ENCODE peak calls at places on chromosomes 6 and 20, in eight cellular contexts. C is fibroblast of the aortic adventitia, U is caudate nucleus, V is AG20443, W is left ventricle myocardium inferior, X is adipocyte, K is amniotic stem cell, F is neuronal stem cell. M is an unnamed sample.

GRCh38 chr20:3330046-3330741 is 77.3 kb downstream of the DNAAF9 start:
- DNase-seq in C (peak), U (no peak), V (peak), W (no peak), X (peak), K (no peak), F (no peak), M (no peak)

GRCh38 chr6:36914227-36914794 is 28.6 kb downstream of the C6orf89 start:
- DNase-seq in C (peak), U (no peak), V (no peak), W (no peak), X (peak), K (no peak), F (no peak), M (no peak)

GRCh38 chr6:127026247-127026646 is 92.2 kb upstream of the RSPO3 start:
- DNase-seq in C (no peak), U (no peak), V (no peak), W (no peak), X (no peak), K (no peak), F (no peak), M (no peak)

GRCh38 chr6:27168108-27168507 is 79.4 kb upstream of the PRSS16 start:
- DNase-seq in C (peak), U (no peak), V (no peak), W (no peak), X (peak), K (no peak), F (no peak), M (no peak)

GRCh38 chr6:145276746-145277145 is 458.6 kb downstream of the EPM2A start:
- DNase-seq in C (no peak), U (no peak), V (peak), W (no peak), X (no peak), K (no peak), F (peak), M (no peak)

GRCh38 chr6:29376003-29376402 is 912 bp upstream of the OR12D3 start:
- DNase-seq in C (no peak), U (no peak), V (no peak), W (no peak), X (peak), K (no peak), F (no peak), M (no peak)

GRCh38 chr6:5076931-5077330 is 8.2 kb upstream of the PPP1R3G start:
- DNase-seq in C (no peak), U (no peak), V (no peak), W (no peak), X (no peak), K (no peak), F (no peak), M (no peak)

GRCh38 chr6:3372184-3372846 is 84.5 kb downstream of the SLC22A23 start:
- DNase-seq in C (no peak), U (no peak), V (no peak), W (no peak), X (no peak), K (no peak), F (no peak), M (no peak)

GRCh38 chr6:50520862-50521261 is 192.5 kb upstream of the TFAP2D start:
- DNase-seq in C (no peak), U (no peak), V (no peak), W (no peak), X (no peak), K (no peak), F (peak), M (no peak)

GRCh38 chr6:158475344-158476302 is 84.3 kb upstream of the TMEM181 start:
- DNase-seq in C (peak), U (peak), V (peak), W (no peak), X (peak), K (peak), F (no peak), M (no peak)

GRCh38 chr6:4931530-4932505 is 72.0 kb downstream of the RPP40 start:
- DNase-seq in C (no peak), U (no peak), V (no peak), W (no peak), X (no peak), K (no peak), F (no peak), M (no peak)

GRCh38 chr6:71228461-71229041 is 60.1 kb upstream of the OGFRL1 start:
- DNase-seq in C (peak), U (no peak), V (no peak), W (no peak), X (no peak), K (no peak), F (no peak), M (peak)

GRCh38 chr6:105099371-105099770 is 80.4 kb downstream of the POPDC3 start:
- DNase-seq in C (no peak), U (peak), V (no peak), W (no peak), X (no peak), K (no peak), F (no peak), M (no peak)

GRCh38 chr6:147322299-147323162 is 118.3 kb downstream of the STXBP5 start:
- DNase-seq in C (peak), U (no peak), V (peak), W (no peak), X (peak), K (no peak), F (no peak), M (peak)

GRCh38 chr6:42101186-42101657 is 41.2 kb downstream of the C6orf132 start:
- DNase-seq in C (peak), U (no peak), V (no peak), W (no peak), X (no peak), K (no peak), F (no peak), M (no peak)

GRCh38 chr6:132505158-132505557 is 7.8 kb downstream of the STX7 start:
- DNase-seq in C (no peak), U (no peak), V (no peak), W (no peak), X (no peak), K (no peak), F (no peak), M (no peak)

GRCh38 chr20:33909331-33909921 is 84.3 kb upstream of the RALY start:
- DNase-seq in C (peak), U (no peak), V (peak), W (no peak), X (peak), K (peak), F (no peak), M (no peak)

GRCh38 chr6:169545956-169546355 is 155.9 kb downstream of the WDR27 start:
- DNase-seq in C (peak), U (no peak), V (no peak), W (no peak), X (no peak), K (no peak), F (no peak), M (no peak)

GRCh38 chr6:168122011-168122410 is 43.0 kb upstream of the FRMD1 start:
- DNase-seq in C (no peak), U (no peak), V (no peak), W (no peak), X (no peak), K (no peak), F (no peak), M (no peak)

GRCh38 chr6:142850653-142851434 is 94.1 kb downstream of the HIVEP2 start:
- DNase-seq in C (no peak), U (no peak), V (peak), W (no peak), X (peak), K (no peak), F (no peak), M (no peak)

GRCh38 chr6:158575550-158575949 is 15.7 kb downstream of the TMEM181 start:
- DNase-seq in C (peak), U (no peak), V (no peak), W (no peak), X (peak), K (no peak), F (no peak), M (no peak)

GRCh38 chr6:14520029-14520428 is 402.5 kb downstream of the CD83 start:
- DNase-seq in C (no peak), U (no peak), V (no peak), W (no peak), X (no peak), K (no peak), F (no peak), M (no peak)

GRCh38 chr6:158039178-158039557 is 57.5 kb downstream of the SYNJ2 start:
- DNase-seq in C (no peak), U (no peak), V (no peak), W (peak), X (no peak), K (no peak), F (no peak), M (no peak)

GRCh38 chr6:28725274-28725809 is 198.4 kb downstream of the TRIM27 start:
- DNase-seq in C (no peak), U (no peak), V (no peak), W (no peak), X (no peak), K (no peak), F (no peak), M (no peak)

GRCh38 chr6:151431336-151431735 is 20.6 kb downstream of the RMND1 start:
- DNase-seq in C (no peak), U (no peak), V (no peak), W (no peak), X (peak), K (no peak), F (no peak), M (no peak)

GRCh38 chr6:90216081-90216977 is 80.3 kb downstream of the BACH2 start:
- DNase-seq in C (no peak), U (no peak), V (no peak), W (no peak), X (no peak), K (no peak), F (peak), M (no peak)

GRCh38 chr20:63172726-63173125 is 43.2 kb downstream of the YTHDF1 start:
- DNase-seq in C (no peak), U (no peak), V (no peak), W (no peak), X (no peak), K (no peak), F (no peak), M (no peak)

GRCh38 chr20:16004108-16004854 is 569.0 kb downstream of the KIF16B start:
- DNase-seq in C (no peak), U (no peak), V (no peak), W (peak), X (no peak), K (no peak), F (no peak), M (no peak)

M was measured in immature natural killer cell.